ENCODE peak calls at places on chromosomes 12 and 14, in eight cellular contexts. R is skeletal muscle cell, Q is NCI-H1417 treated with DMSO at 0.1 percent for 48 hours, U is GM23338, J is HTR-8/SVneo, H is myocyte, T is NCI-H460, C is Kasumi-1. Y is an unnamed sample.

GRCh38 chr14:69711471-69712216 is 55.3 kb upstream of the SRSF5 start:
- DNase-seq in R (no peak), Q (no peak), U (no peak), J (no peak), H (peak), T (no peak), C (no peak), Y (no peak)

GRCh38 chr14:65361920-65362319 is 50.6 kb upstream of the FUT8 start:
- DNase-seq in R (peak), Q (no peak), U (no peak), J (no peak), H (peak), T (no peak), C (no peak), Y (no peak)

GRCh38 chr12:29088611-29089219 is 60.4 kb upstream of the FAR2 start:
- DNase-seq in R (no peak), Q (no peak), U (peak), J (no peak), H (no peak), T (no peak), C (peak), Y (no peak)

GRCh38 chr14:85093631-85094330 is 436.2 kb upstream of the FLRT2 start:
- DNase-seq in R (no peak), Q (no peak), U (no peak), J (no peak), H (no peak), T (no peak), C (no peak), Y (no peak)

GRCh38 chr12:116136340-116136739 is 141.2 kb downstream of the MED13L start:
- DNase-seq in R (no peak), Q (no peak), U (no peak), J (no peak), H (no peak), T (no peak), C (peak), Y (no peak)

GRCh38 chr12:115398311-115398781 is 714.4 kb upstream of the TBX3 start:
- DNase-seq in R (no peak), Q (no peak), U (no peak), J (peak), H (no peak), T (peak), C (no peak), Y (peak)

GRCh38 chr12:68336754-68337343 is 4.7 kb upstream of the MDM1 start:
- DNase-seq in R (no peak), Q (peak), U (no peak), J (no peak), H (no peak), T (no peak), C (no peak), Y (no peak)

GRCh38 chr12:57515934-57516541 is 4.3 kb downstream of the DDIT3 start:
- DNase-seq in R (no peak), Q (no peak), U (no peak), J (no peak), H (no peak), T (no peak), C (no peak), Y (no peak)

GRCh38 chr12:13152281-13152680 is 44.2 kb upstream of the EMP1 start:
- DNase-seq in R (no peak), Q (no peak), U (no peak), J (no peak), H (peak), T (no peak), C (no peak), Y (no peak)

GRCh38 chr14:71235865-71236264 is 328.6 kb downstream of the PCNX1 start:
- DNase-seq in R (no peak), Q (no peak), U (no peak), J (no peak), H (no peak), T (no peak), C (no peak), Y (no peak)

GRCh38 chr12:93322784-93323183 is 54.9 kb upstream of the NUDT4 start:
- DNase-seq in R (peak), Q (no peak), U (no peak), J (peak), H (no peak), T (no peak), C (no peak), Y (no peak)

GRCh38 chr12:93007539-93007938 is 78.4 kb upstream of the EEA1 start:
- DNase-seq in R (no peak), Q (no peak), U (no peak), J (no peak), H (no peak), T (no peak), C (no peak), Y (no peak)

GRCh38 chr12:25629341-25629740 is 76.3 kb upstream of the LMNTD1 start:
- DNase-seq in R (no peak), Q (no peak), U (no peak), J (no peak), H (no peak), T (no peak), C (no peak), Y (no peak)

GRCh38 chr14:88592016-88592415 is 29.2 kb downstream of the ZC3H14 start:
- DNase-seq in R (no peak), Q (no peak), U (no peak), J (no peak), H (no peak), T (no peak), C (no peak), Y (no peak)

GRCh38 chr12:112841891-112842290 is 50.3 kb downstream of the RPH3A start:
- DNase-seq in R (no peak), Q (no peak), U (no peak), J (no peak), H (no peak), T (peak), C (no peak), Y (peak)

GRCh38 chr12:79681008-79681590 is 9.7 kb downstream of the PAWR start:
- DNase-seq in R (no peak), Q (no peak), U (no peak), J (no peak), H (peak), T (no peak), C (peak), Y (peak)

GRCh38 chr14:41000350-41000749 is 606.3 kb upstream of the LRFN5 start:
- DNase-seq in R (no peak), Q (no peak), U (no peak), J (no peak), H (no peak), T (no peak), C (no peak), Y (no peak)

Y was measured in endodermal cell.